ENCODE peak calls at places on chromosomes 6 and 20, in eight cellular contexts. One of them, this sample, is unnamed.

GRCh38 chr20:63087236-63087871 is 80.6 kb upstream of the BHLHE23 start:
- DNase-seq in transverse colon: peak
- DNase-seq in effector memory CD4-positive, alpha-beta T cell: no peak
- DNase-seq in OCI-LY7: no peak
- DNase-seq in PC-9: no peak
- DNase-seq in lower lobe of right lung: peak
- DNase-seq in mesenchymal stem cell: no peak
- DNase-seq in heart right ventricle: no peak
- DNase-seq in this sample: no peak

GRCh38 chr6:149190228-149190831 is 127.2 kb upstream of the TAB2 start:
- DNase-seq in transverse colon: peak
- DNase-seq in effector memory CD4-positive, alpha-beta T cell: peak
- DNase-seq in OCI-LY7: peak
- DNase-seq in PC-9: no peak
- DNase-seq in lower lobe of right lung: peak
- DNase-seq in mesenchymal stem cell: peak
- DNase-seq in heart right ventricle: no peak
- DNase-seq in this sample: no peak

GRCh38 chr6:163655217-163656121 is 241.0 kb downstream of the QKI start:
- DNase-seq in transverse colon: no peak
- DNase-seq in effector memory CD4-positive, alpha-beta T cell: no peak
- DNase-seq in OCI-LY7: peak
- DNase-seq in PC-9: no peak
- DNase-seq in lower lobe of right lung: no peak
- DNase-seq in mesenchymal stem cell: no peak
- DNase-seq in heart right ventricle: no peak
- DNase-seq in this sample: no peak

GRCh38 chr6:170206931-170207431 is 83.9 kb downstream of the DLL1 start:
- DNase-seq in transverse colon: no peak
- DNase-seq in effector memory CD4-positive, alpha-beta T cell: no peak
- DNase-seq in OCI-LY7: no peak
- DNase-seq in PC-9: no peak
- DNase-seq in lower lobe of right lung: no peak
- DNase-seq in mesenchymal stem cell: no peak
- DNase-seq in heart right ventricle: no peak
- DNase-seq in this sample: no peak

GRCh38 chr6:84740385-84740784 is 24.0 kb downstream of the TBX18 start:
- DNase-seq in transverse colon: no peak
- DNase-seq in effector memory CD4-positive, alpha-beta T cell: no peak
- DNase-seq in OCI-LY7: no peak
- DNase-seq in PC-9: no peak
- DNase-seq in lower lobe of right lung: no peak
- DNase-seq in mesenchymal stem cell: no peak
- DNase-seq in heart right ventricle: no peak
- DNase-seq in this sample: no peak

GRCh38 chr20:8331740-8332412 is 199.8 kb downstream of the PLCB1 start:
- DNase-seq in transverse colon: no peak
- DNase-seq in effector memory CD4-positive, alpha-beta T cell: no peak
- DNase-seq in OCI-LY7: no peak
- DNase-seq in PC-9: no peak
- DNase-seq in lower lobe of right lung: no peak
- DNase-seq in mesenchymal stem cell: peak
- DNase-seq in heart right ventricle: no peak
- DNase-seq in this sample: peak

GRCh38 chr6:137973201-137973600 is 106.1 kb downstream of the TNFAIP3 start:
- DNase-seq in transverse colon: no peak
- DNase-seq in effector memory CD4-positive, alpha-beta T cell: no peak
- DNase-seq in OCI-LY7: no peak
- DNase-seq in PC-9: no peak
- DNase-seq in lower lobe of right lung: no peak
- DNase-seq in mesenchymal stem cell: no peak
- DNase-seq in heart right ventricle: no peak
- DNase-seq in this sample: no peak

GRCh38 chr20:50913976-50914375 is 17.3 kb downstream of the ADNP start:
- DNase-seq in transverse colon: no peak
- DNase-seq in effector memory CD4-positive, alpha-beta T cell: no peak
- DNase-seq in OCI-LY7: no peak
- DNase-seq in PC-9: no peak
- DNase-seq in lower lobe of right lung: no peak
- DNase-seq in mesenchymal stem cell: peak
- DNase-seq in heart right ventricle: no peak
- DNase-seq in this sample: no peak

GRCh38 chr6:161108886-161109285 is 117.3 kb downstream of the MAP3K4 start:
- DNase-seq in transverse colon: no peak
- DNase-seq in effector memory CD4-positive, alpha-beta T cell: no peak
- DNase-seq in OCI-LY7: no peak
- DNase-seq in PC-9: no peak
- DNase-seq in lower lobe of right lung: no peak
- DNase-seq in mesenchymal stem cell: no peak
- DNase-seq in heart right ventricle: no peak
- DNase-seq in this sample: no peak

GRCh38 chr20:53080969-53081871 is 109.1 kb downstream of the TSHZ2 start:
- DNase-seq in transverse colon: peak
- DNase-seq in effector memory CD4-positive, alpha-beta T cell: no peak
- DNase-seq in OCI-LY7: peak
- DNase-seq in PC-9: no peak
- DNase-seq in lower lobe of right lung: peak
- DNase-seq in mesenchymal stem cell: peak
- DNase-seq in heart right ventricle: no peak
- DNase-seq in this sample: no peak

GRCh38 chr6:122753688-122754056 is 25.8 kb upstream of the FABP7 start:
- DNase-seq in transverse colon: no peak
- DNase-seq in effector memory CD4-positive, alpha-beta T cell: no peak
- DNase-seq in OCI-LY7: no peak
- DNase-seq in PC-9: no peak
- DNase-seq in lower lobe of right lung: no peak
- DNase-seq in mesenchymal stem cell: no peak
- DNase-seq in heart right ventricle: no peak
- DNase-seq in this sample: no peak

GRCh38 chr6:15473741-15474161 is 189.1 kb downstream of the DTNBP1 start:
- DNase-seq in transverse colon: no peak
- DNase-seq in effector memory CD4-positive, alpha-beta T cell: no peak
- DNase-seq in OCI-LY7: no peak
- DNase-seq in PC-9: peak
- DNase-seq in lower lobe of right lung: no peak
- DNase-seq in mesenchymal stem cell: no peak
- DNase-seq in heart right ventricle: peak
- DNase-seq in this sample: no peak

GRCh38 chr6:56772737-56773184 is 130.1 kb upstream of the DST start:
- DNase-seq in transverse colon: no peak
- DNase-seq in effector memory CD4-positive, alpha-beta T cell: no peak
- DNase-seq in OCI-LY7: no peak
- DNase-seq in PC-9: peak
- DNase-seq in lower lobe of right lung: no peak
- DNase-seq in mesenchymal stem cell: peak
- DNase-seq in heart right ventricle: peak
- DNase-seq in this sample: no peak

GRCh38 chr6:3382399-3383279 is 74.2 kb downstream of the SLC22A23 start:
- DNase-seq in transverse colon: peak
- DNase-seq in effector memory CD4-positive, alpha-beta T cell: no peak
- DNase-seq in OCI-LY7: no peak
- DNase-seq in PC-9: peak
- DNase-seq in lower lobe of right lung: no peak
- DNase-seq in mesenchymal stem cell: no peak
- DNase-seq in heart right ventricle: no peak
- DNase-seq in this sample: no peak

GRCh38 chr6:159044899-159045727 is at the start of gene TAGAP:
- DNase-seq in transverse colon: peak
- DNase-seq in effector memory CD4-positive, alpha-beta T cell: peak
- DNase-seq in OCI-LY7: peak
- DNase-seq in PC-9: peak
- DNase-seq in lower lobe of right lung: peak
- DNase-seq in mesenchymal stem cell: no peak
- DNase-seq in heart right ventricle: peak
- DNase-seq in this sample: peak

GRCh38 chr6:51480040-51480439 is 607.4 kb downstream of the PKHD1 start:
- DNase-seq in transverse colon: no peak
- DNase-seq in effector memory CD4-positive, alpha-beta T cell: no peak
- DNase-seq in OCI-LY7: no peak
- DNase-seq in PC-9: no peak
- DNase-seq in lower lobe of right lung: no peak
- DNase-seq in mesenchymal stem cell: no peak
- DNase-seq in heart right ventricle: no peak
- DNase-seq in this sample: no peak

GRCh38 chr6:91023529-91023928 is 436.7 kb upstream of the MAP3K7 start:
- DNase-seq in transverse colon: no peak
- DNase-seq in effector memory CD4-positive, alpha-beta T cell: no peak
- DNase-seq in OCI-LY7: no peak
- DNase-seq in PC-9: no peak
- DNase-seq in lower lobe of right lung: no peak
- DNase-seq in mesenchymal stem cell: no peak
- DNase-seq in heart right ventricle: no peak
- DNase-seq in this sample: no peak

GRCh38 chr20:50127587-50128519 is 14.9 kb upstream of the UBE2V1 start:
- DNase-seq in transverse colon: no peak
- DNase-seq in effector memory CD4-positive, alpha-beta T cell: no peak
- DNase-seq in OCI-LY7: no peak
- DNase-seq in PC-9: no peak
- DNase-seq in lower lobe of right lung: no peak
- DNase-seq in mesenchymal stem cell: no peak
- DNase-seq in heart right ventricle: no peak
- DNase-seq in this sample: no peak

GRCh38 chr6:31935829-31936228 is 8.3 kb downstream of the C2 start:
- DNase-seq in transverse colon: no peak
- DNase-seq in effector memory CD4-positive, alpha-beta T cell: no peak
- DNase-seq in OCI-LY7: no peak
- DNase-seq in PC-9: no peak
- DNase-seq in lower lobe of right lung: no peak
- DNase-seq in mesenchymal stem cell: no peak
- DNase-seq in heart right ventricle: no peak
- DNase-seq in this sample: no peak

GRCh38 chr20:64214113-64214512 is 41.4 kb upstream of the PCMTD2 start:
- DNase-seq in transverse colon: no peak
- DNase-seq in effector memory CD4-positive, alpha-beta T cell: no peak
- DNase-seq in OCI-LY7: no peak
- DNase-seq in PC-9: no peak
- DNase-seq in lower lobe of right lung: no peak
- DNase-seq in mesenchymal stem cell: no peak
- DNase-seq in heart right ventricle: no peak
- DNase-seq in this sample: no peak

GRCh38 chr20:64210661-64211369 is 44.7 kb upstream of the PCMTD2 start:
- DNase-seq in transverse colon: no peak
- DNase-seq in effector memory CD4-positive, alpha-beta T cell: no peak
- DNase-seq in OCI-LY7: no peak
- DNase-seq in PC-9: no peak
- DNase-seq in lower lobe of right lung: no peak
- DNase-seq in mesenchymal stem cell: no peak
- DNase-seq in heart right ventricle: no peak
- DNase-seq in this sample: no peak

GRCh38 chr20:64211874-64212658 is 43.5 kb upstream of the PCMTD2 start:
- DNase-seq in transverse colon: no peak
- DNase-seq in effector memory CD4-positive, alpha-beta T cell: no peak
- DNase-seq in OCI-LY7: no peak
- DNase-seq in PC-9: no peak
- DNase-seq in lower lobe of right lung: peak
- DNase-seq in mesenchymal stem cell: no peak
- DNase-seq in heart right ventricle: no peak
- DNase-seq in this sample: no peak

GRCh38 chr20:64214952-64215351 is 40.6 kb upstream of the PCMTD2 start:
- DNase-seq in transverse colon: no peak
- DNase-seq in effector memory CD4-positive, alpha-beta T cell: no peak
- DNase-seq in OCI-LY7: no peak
- DNase-seq in PC-9: no peak
- DNase-seq in lower lobe of right lung: no peak
- DNase-seq in mesenchymal stem cell: no peak
- DNase-seq in heart right ventricle: no peak
- DNase-seq in this sample: no peak

GRCh38 chr20:64212750-64213149 is 42.8 kb upstream of the PCMTD2 start:
- DNase-seq in transverse colon: no peak
- DNase-seq in effector memory CD4-positive, alpha-beta T cell: no peak
- DNase-seq in OCI-LY7: no peak
- DNase-seq in PC-9: no peak
- DNase-seq in lower lobe of right lung: no peak
- DNase-seq in mesenchymal stem cell: peak
- DNase-seq in heart right ventricle: peak
- DNase-seq in this sample: no peak
- H3K27ac ChIP-seq in transverse colon: no peak
- H3K27ac ChIP-seq in effector memory CD4-positive, alpha-beta T cell: no peak
- H3K27ac ChIP-seq in OCI-LY7: no peak
- H3K27ac ChIP-seq in PC-9: no peak
- H3K27ac ChIP-seq in lower lobe of right lung: no peak
- H3K27ac ChIP-seq in mesenchymal stem cell: no peak
- H3K27ac ChIP-seq in heart right ventricle: no peak
- H3K27ac ChIP-seq in this sample: no peak

GRCh38 chr6:37141291-37142046 is 28.5 kb upstream of the PIM1 start:
- DNase-seq in transverse colon: no peak
- DNase-seq in effector memory CD4-positive, alpha-beta T cell: no peak
- DNase-seq in OCI-LY7: peak
- DNase-seq in PC-9: no peak
- DNase-seq in lower lobe of right lung: no peak
- DNase-seq in mesenchymal stem cell: peak
- DNase-seq in heart right ventricle: no peak
- DNase-seq in this sample: no peak
- H3K27ac ChIP-seq in transverse colon: peak
- H3K27ac ChIP-seq in effector memory CD4-positive, alpha-beta T cell: peak
- H3K27ac ChIP-seq in OCI-LY7: no peak
- H3K27ac ChIP-seq in PC-9: peak
- H3K27ac ChIP-seq in lower lobe of right lung: no peak
- H3K27ac ChIP-seq in mesenchymal stem cell: peak
- H3K27ac ChIP-seq in heart right ventricle: no peak
- H3K27ac ChIP-seq in this sample: no peak

GRCh38 chr20:11387189-11387754 is 530.4 kb upstream of the BTBD3 start:
- DNase-seq in transverse colon: no peak
- DNase-seq in effector memory CD4-positive, alpha-beta T cell: no peak
- DNase-seq in OCI-LY7: no peak
- DNase-seq in PC-9: peak
- DNase-seq in lower lobe of right lung: no peak
- DNase-seq in mesenchymal stem cell: peak
- DNase-seq in heart right ventricle: no peak
- DNase-seq in this sample: no peak
- H3K27ac ChIP-seq in transverse colon: no peak
- H3K27ac ChIP-seq in effector memory CD4-positive, alpha-beta T cell: no peak
- H3K27ac ChIP-seq in OCI-LY7: no peak
- H3K27ac ChIP-seq in PC-9: peak
- H3K27ac ChIP-seq in lower lobe of right lung: no peak
- H3K27ac ChIP-seq in mesenchymal stem cell: no peak
- H3K27ac ChIP-seq in heart right ventricle: no peak
- H3K27ac ChIP-seq in this sample: no peak

DNA sequence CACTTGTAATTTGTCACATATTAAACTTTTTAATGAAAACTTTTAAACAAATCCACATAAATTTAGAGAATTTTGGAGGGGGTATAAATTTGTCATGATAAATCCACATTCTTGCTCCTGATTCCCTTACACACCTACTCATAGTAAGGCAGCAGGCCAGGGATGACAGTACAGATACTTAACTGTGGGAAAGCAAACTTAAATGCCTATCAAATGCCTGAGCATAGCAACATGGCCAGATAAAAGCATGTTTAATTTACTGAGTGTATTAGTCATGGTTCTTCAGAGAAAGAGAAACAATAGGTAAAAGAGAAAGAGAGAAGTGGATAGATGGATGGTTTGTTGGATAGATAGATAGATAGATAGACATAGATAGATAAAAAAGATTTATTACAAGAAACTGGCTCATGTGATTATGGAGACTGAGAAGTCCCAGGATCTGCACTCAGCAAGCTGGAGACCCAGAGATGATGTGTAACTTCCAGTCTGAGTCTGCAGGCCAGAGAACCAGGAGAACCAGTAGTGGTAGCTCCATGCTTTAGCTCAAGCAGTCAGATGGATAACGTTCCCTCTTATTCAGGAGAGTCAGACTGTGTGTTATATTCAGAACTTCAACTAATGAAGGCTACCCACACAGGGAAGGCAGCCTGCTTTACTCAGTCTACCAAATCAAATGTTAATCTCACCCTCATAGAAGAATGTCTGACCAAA is 15.9 kb upstream of the ADGRF1 start:
- DNase-seq in transverse colon: no peak
- DNase-seq in effector memory CD4-positive, alpha-beta T cell: no peak
- DNase-seq in OCI-LY7: no peak
- DNase-seq in PC-9: no peak
- DNase-seq in lower lobe of right lung: no peak
- DNase-seq in mesenchymal stem cell: peak
- DNase-seq in heart right ventricle: no peak
- DNase-seq in this sample: no peak
- H3K27ac ChIP-seq in transverse colon: no peak
- H3K27ac ChIP-seq in effector memory CD4-positive, alpha-beta T cell: no peak
- H3K27ac ChIP-seq in OCI-LY7: no peak
- H3K27ac ChIP-seq in PC-9: peak
- H3K27ac ChIP-seq in lower lobe of right lung: no peak
- H3K27ac ChIP-seq in mesenchymal stem cell: no peak
- H3K27ac ChIP-seq in heart right ventricle: no peak
- H3K27ac ChIP-seq in this sample: no peak

This sample was measured in substantia nigra.